ENCODE peak calls at places on chromosomes 5 and 9, in five cellular contexts. One of them, this sample, is unnamed.

GRCh38 chr5:146751054-146751453 is 127.5 kb downstream of the PPP2R2B start:
- DNase-seq in GM12865: no peak
- DNase-seq in OCI-LY7: no peak
- DNase-seq in fibroblast of mammary gland: no peak
- DNase-seq in cardiac fibroblast: no peak
- DNase-seq in this sample: no peak

GRCh38 chr5:139639619-139640431 is 8.3 kb upstream of the CXXC5 start:
- DNase-seq in GM12865: no peak
- DNase-seq in OCI-LY7: no peak
- DNase-seq in fibroblast of mammary gland: peak; percentile 43
- DNase-seq in cardiac fibroblast: peak; percentile 25
- DNase-seq in this sample: no peak

GRCh38 chr5:76771705-76772405 is 47.0 kb upstream of the F2RL1 start:
- DNase-seq in GM12865: no peak
- DNase-seq in OCI-LY7: no peak
- DNase-seq in fibroblast of mammary gland: peak; percentile 56
- DNase-seq in cardiac fibroblast: peak; percentile 54
- DNase-seq in this sample: peak; percentile 78

GRCh38 chr5:67287795-67288194 is 91.2 kb upstream of the CD180 start:
- DNase-seq in GM12865: no peak
- DNase-seq in OCI-LY7: no peak
- DNase-seq in fibroblast of mammary gland: peak; percentile 57
- DNase-seq in cardiac fibroblast: peak; percentile 47
- DNase-seq in this sample: peak; percentile 76

GRCh38 chr9:9299134-9299533 is 1313.7 kb downstream of the PTPRD start:
- DNase-seq in GM12865: no peak
- DNase-seq in OCI-LY7: no peak
- DNase-seq in fibroblast of mammary gland: no peak
- DNase-seq in cardiac fibroblast: no peak
- DNase-seq in this sample: no peak

GRCh38 chr5:96537386-96537785 is 104.3 kb upstream of the PCSK1 start:
- DNase-seq in GM12865: peak; percentile 5
- DNase-seq in OCI-LY7: no peak
- DNase-seq in fibroblast of mammary gland: peak; percentile 92
- DNase-seq in cardiac fibroblast: peak; percentile 96
- DNase-seq in this sample: peak; percentile 66

GRCh38 chr5:151556808-151557207 is 34.3 kb downstream of the FAT2 start:
- DNase-seq in GM12865: no peak
- DNase-seq in OCI-LY7: peak; percentile 4
- DNase-seq in fibroblast of mammary gland: no peak
- DNase-seq in cardiac fibroblast: no peak
- DNase-seq in this sample: no peak

GRCh38 chr5:76145945-76146344 is 62.8 kb downstream of the SV2C start:
- DNase-seq in GM12865: peak; percentile 68
- DNase-seq in OCI-LY7: peak; percentile 47
- DNase-seq in fibroblast of mammary gland: no peak
- DNase-seq in cardiac fibroblast: no peak
- DNase-seq in this sample: peak; percentile 1

GRCh38 chr5:173730610-173731302 is 114.3 kb upstream of the BOD1 start:
- DNase-seq in GM12865: no peak
- DNase-seq in OCI-LY7: no peak
- DNase-seq in fibroblast of mammary gland: no peak
- DNase-seq in cardiac fibroblast: no peak
- DNase-seq in this sample: no peak

GRCh38 chr5:151115272-151115905 is 34.6 kb upstream of the TNIP1 start:
- DNase-seq in GM12865: peak; percentile 71
- DNase-seq in OCI-LY7: peak; percentile 72
- DNase-seq in fibroblast of mammary gland: peak; percentile 52
- DNase-seq in cardiac fibroblast: peak; percentile 70
- DNase-seq in this sample: peak; percentile 66

GRCh38 chr9:109551651-109552050 is 53.5 kb upstream of the PTPN3 start:
- DNase-seq in GM12865: no peak
- DNase-seq in OCI-LY7: no peak
- DNase-seq in fibroblast of mammary gland: no peak
- DNase-seq in cardiac fibroblast: no peak
- DNase-seq in this sample: no peak

GRCh38 chr5:79263290-79263689 is 27.4 kb downstream of the JMY start:
- DNase-seq in GM12865: peak; percentile 87
- DNase-seq in OCI-LY7: peak; percentile 92
- DNase-seq in fibroblast of mammary gland: no peak
- DNase-seq in cardiac fibroblast: no peak
- DNase-seq in this sample: no peak

GRCh38 chr5:126339215-126339805 is 83.9 kb upstream of the GRAMD2B start:
- DNase-seq in GM12865: peak; percentile 69
- DNase-seq in OCI-LY7: peak; percentile 74
- DNase-seq in fibroblast of mammary gland: peak; percentile 80
- DNase-seq in cardiac fibroblast: peak; percentile 87
- DNase-seq in this sample: peak; percentile 78

GRCh38 chr5:16690243-16690839 is 73.5 kb upstream of the RETREG1 start:
- DNase-seq in GM12865: peak; percentile 37
- DNase-seq in OCI-LY7: peak; percentile 10
- DNase-seq in fibroblast of mammary gland: peak; percentile 54
- DNase-seq in cardiac fibroblast: peak; percentile 70
- DNase-seq in this sample: peak; percentile 68

GRCh38 chr5:159041754-159042153 is 58.0 kb downstream of the EBF1 start:
- DNase-seq in GM12865: no peak
- DNase-seq in OCI-LY7: no peak
- DNase-seq in fibroblast of mammary gland: no peak
- DNase-seq in cardiac fibroblast: peak; percentile 33
- DNase-seq in this sample: no peak

GRCh38 chr5:125746936-125747335 is 676.3 kb upstream of the GRAMD2B start:
- DNase-seq in GM12865: no peak
- DNase-seq in OCI-LY7: no peak
- DNase-seq in fibroblast of mammary gland: no peak
- DNase-seq in cardiac fibroblast: no peak
- DNase-seq in this sample: no peak

GRCh38 chr5:89327621-89328020 is 444.6 kb upstream of the MEF2C start:
- DNase-seq in GM12865: no peak
- DNase-seq in OCI-LY7: no peak
- DNase-seq in fibroblast of mammary gland: no peak
- DNase-seq in cardiac fibroblast: no peak
- DNase-seq in this sample: peak; percentile 90

GRCh38 chr5:24161559-24161958 is 483.2 kb downstream of the CDH10 start:
- DNase-seq in GM12865: no peak
- DNase-seq in OCI-LY7: no peak
- DNase-seq in fibroblast of mammary gland: peak; percentile 4
- DNase-seq in cardiac fibroblast: no peak
- DNase-seq in this sample: no peak

GRCh38 chr5:32934529-32934928 is 223.4 kb downstream of the NPR3 start:
- DNase-seq in GM12865: no peak
- DNase-seq in OCI-LY7: no peak
- DNase-seq in fibroblast of mammary gland: no peak
- DNase-seq in cardiac fibroblast: no peak
- DNase-seq in this sample: no peak

GRCh38 chr9:87270241-87271234 is 227.1 kb upstream of the DAPK1 start:
- DNase-seq in GM12865: no peak
- DNase-seq in OCI-LY7: no peak
- DNase-seq in fibroblast of mammary gland: peak; percentile 82
- DNase-seq in cardiac fibroblast: peak; percentile 70
- DNase-seq in this sample: peak; percentile 57

GRCh38 chr9:98057095-98057799 is 715 bp downstream of the NANS start:
- DNase-seq in GM12865: no peak
- DNase-seq in OCI-LY7: peak; percentile 37
- DNase-seq in fibroblast of mammary gland: peak; percentile 21
- DNase-seq in cardiac fibroblast: peak; percentile 18
- DNase-seq in this sample: peak; percentile 29

GRCh38 chr9:90830051-90830450 is 28.4 kb downstream of the SYK start:
- DNase-seq in GM12865: no peak
- DNase-seq in OCI-LY7: peak; percentile 51
- DNase-seq in fibroblast of mammary gland: no peak
- DNase-seq in cardiac fibroblast: no peak
- DNase-seq in this sample: no peak
- TF ChIP-seq CTCF in GM12865: peak; percentile 0
- TF ChIP-seq CTCF in OCI-LY7: peak; percentile 65
- TF ChIP-seq CTCF in fibroblast of mammary gland: no peak
- TF ChIP-seq CTCF in cardiac fibroblast: no peak
- TF ChIP-seq CTCF in this sample: no peak

DNA sequence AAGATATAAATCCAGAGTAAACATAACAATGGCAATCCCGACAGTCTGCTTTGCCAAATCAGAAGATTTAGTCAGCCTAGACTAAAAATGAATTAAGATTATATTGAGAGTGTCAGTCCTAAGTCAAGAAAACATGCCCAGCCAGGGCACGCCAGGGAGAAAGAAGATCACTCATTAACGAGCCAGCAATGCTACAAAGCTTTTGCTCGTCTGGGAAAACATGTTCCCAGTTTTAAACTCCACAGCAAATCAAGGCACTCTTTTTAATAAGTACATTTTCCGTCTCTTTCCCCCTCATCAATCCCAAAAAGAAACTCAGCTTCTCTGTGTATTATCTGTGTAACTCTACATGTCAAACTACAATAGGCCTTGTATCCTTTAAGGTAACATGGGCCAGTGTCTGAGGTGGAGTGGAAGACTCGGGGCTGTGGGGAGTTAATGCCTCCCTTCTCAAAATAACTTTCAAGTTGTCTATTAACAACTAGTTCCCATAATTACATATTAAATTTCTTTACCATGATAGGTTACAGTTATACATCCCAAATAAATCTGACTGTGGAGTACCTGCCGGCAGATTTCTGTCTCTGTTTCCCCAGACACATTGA is 40.9 kb downstream of the NFIB start:
- DNase-seq in GM12865: no peak
- DNase-seq in OCI-LY7: no peak
- DNase-seq in fibroblast of mammary gland: no peak
- DNase-seq in cardiac fibroblast: peak; percentile 19
- DNase-seq in this sample: no peak
- H3K4me3 ChIP-seq in GM12865: no peak overlapping the region
- H3K4me3 ChIP-seq in OCI-LY7: no peak overlapping the region
- H3K4me3 ChIP-seq in fibroblast of mammary gland: no peak overlapping the region
- H3K4me3 ChIP-seq in cardiac fibroblast: no peak overlapping the region
- H3K4me3 ChIP-seq in this sample: no peak overlapping the region

GRCh38 chr5:60686164-60686563 is 13.8 kb downstream of the DEPDC1B start:
- DNase-seq in GM12865: no peak
- DNase-seq in OCI-LY7: no peak
- DNase-seq in fibroblast of mammary gland: no peak
- DNase-seq in cardiac fibroblast: no peak
- DNase-seq in this sample: no peak

GRCh38 chr5:60685700-60686099 is 14.3 kb downstream of the DEPDC1B start:
- DNase-seq in GM12865: no peak
- DNase-seq in OCI-LY7: no peak
- DNase-seq in fibroblast of mammary gland: no peak
- DNase-seq in cardiac fibroblast: peak; percentile 18
- DNase-seq in this sample: peak; percentile 26

GRCh38 chr5:60688980-60689379 is 11.0 kb downstream of the DEPDC1B start:
- DNase-seq in GM12865: no peak
- DNase-seq in OCI-LY7: no peak
- DNase-seq in fibroblast of mammary gland: no peak
- DNase-seq in cardiac fibroblast: no peak
- DNase-seq in this sample: no peak

GRCh38 chr5:60685028-60685427 is 14.9 kb downstream of the DEPDC1B start:
- DNase-seq in GM12865: no peak
- DNase-seq in OCI-LY7: no peak
- DNase-seq in fibroblast of mammary gland: no peak
- DNase-seq in cardiac fibroblast: no peak
- DNase-seq in this sample: no peak

GRCh38 chr5:60687927-60688720 is 11.8 kb downstream of the DEPDC1B start:
- DNase-seq in GM12865: peak; percentile 65
- DNase-seq in OCI-LY7: no peak
- DNase-seq in fibroblast of mammary gland: peak; percentile 76
- DNase-seq in cardiac fibroblast: peak; percentile 73
- DNase-seq in this sample: peak; percentile 51
- TF ChIP-seq CTCF in GM12865: peak; percentile 47
- TF ChIP-seq CTCF in OCI-LY7: peak; percentile 28
- TF ChIP-seq CTCF in fibroblast of mammary gland: peak; percentile 60
- TF ChIP-seq CTCF in cardiac fibroblast: peak; percentile 55
- TF ChIP-seq CTCF in this sample: peak; percentile 56

DNA sequence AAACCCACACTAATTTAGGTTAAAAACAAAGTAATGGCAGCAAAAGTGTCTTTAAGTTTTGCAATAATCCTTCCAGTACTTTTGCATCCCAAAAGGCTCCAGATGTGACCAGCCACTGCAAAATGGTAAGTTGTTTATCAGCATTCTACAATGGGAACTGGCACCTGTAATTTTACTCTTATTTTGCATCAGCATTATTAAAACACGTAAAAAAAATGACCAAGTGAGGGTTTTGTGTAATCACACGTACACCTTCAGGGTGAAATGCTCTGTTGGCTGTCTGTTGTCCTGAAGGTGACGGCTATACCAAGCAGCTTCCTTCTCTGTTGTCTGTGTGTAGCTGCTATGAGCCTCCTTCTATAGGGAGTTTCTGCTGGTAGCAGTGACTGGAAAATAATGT is 36.9 kb upstream of the SSBP2 start:
- DNase-seq in GM12865: no peak
- DNase-seq in OCI-LY7: peak; percentile 80
- DNase-seq in fibroblast of mammary gland: peak; percentile 87
- DNase-seq in cardiac fibroblast: peak; percentile 84
- DNase-seq in this sample: peak; percentile 86
- H3K4me3 ChIP-seq in GM12865: no peak overlapping the region
- H3K4me3 ChIP-seq in OCI-LY7: peak overlapping the region; percentile 20
- H3K4me3 ChIP-seq in fibroblast of mammary gland: no peak overlapping the region
- H3K4me3 ChIP-seq in cardiac fibroblast: no peak overlapping the region
- H3K4me3 ChIP-seq in this sample: no peak overlapping the region

GRCh38 chr9:106862946-106863740 is at the start of gene ZNF462:
- DNase-seq in GM12865: no peak
- DNase-seq in OCI-LY7: peak; percentile 2
- DNase-seq in fibroblast of mammary gland: peak; percentile 75
- DNase-seq in cardiac fibroblast: peak; percentile 84
- DNase-seq in this sample: peak; percentile 80
- TF ChIP-seq CTCF in GM12865: no peak
- TF ChIP-seq CTCF in OCI-LY7: no peak
- TF ChIP-seq CTCF in fibroblast of mammary gland: no peak
- TF ChIP-seq CTCF in cardiac fibroblast: no peak
- TF ChIP-seq CTCF in this sample: no peak

DNA sequence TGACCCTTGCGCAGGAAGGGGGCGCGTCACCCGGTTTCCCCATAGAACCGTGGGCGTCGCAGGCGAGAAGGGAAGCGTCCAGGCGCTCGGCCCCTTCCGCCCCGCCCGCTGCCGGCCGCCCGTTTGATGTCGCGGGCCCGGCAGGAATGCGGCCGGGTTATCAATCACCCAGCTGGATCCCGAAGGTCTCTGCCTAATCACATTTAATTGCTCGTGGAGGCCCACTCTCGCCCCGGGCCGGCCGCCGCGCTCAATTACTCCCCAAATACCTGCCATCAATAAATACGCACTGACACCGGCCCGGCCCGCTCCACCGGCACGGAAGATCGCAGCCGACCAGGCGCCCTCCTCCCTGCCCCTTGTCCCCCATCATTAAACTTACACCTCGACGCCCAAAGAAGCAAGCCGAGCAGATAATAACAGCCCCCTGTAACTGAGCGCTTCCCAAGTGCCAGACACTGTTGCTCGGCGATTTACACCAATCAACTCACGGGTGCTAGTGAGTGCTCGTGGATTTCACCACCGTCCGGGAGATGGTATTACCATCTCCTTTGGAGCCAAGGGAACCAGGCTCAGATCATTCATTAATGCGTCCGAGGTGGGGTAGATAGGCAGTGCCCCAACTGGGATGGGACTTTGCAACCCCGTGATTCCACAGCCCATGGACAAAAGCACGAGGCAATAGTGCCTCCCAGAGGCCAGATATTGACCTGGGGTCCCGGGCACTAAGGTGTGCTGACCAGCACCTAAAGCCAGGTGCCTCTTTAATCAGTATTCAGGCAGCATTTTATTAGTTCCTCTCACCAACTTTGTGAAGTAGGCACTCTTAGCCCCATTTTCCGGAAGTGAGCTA is 11.3 kb downstream of the MSX2 start:
- DNase-seq in GM12865: no peak
- DNase-seq in OCI-LY7: no peak
- DNase-seq in fibroblast of mammary gland: no peak
- DNase-seq in cardiac fibroblast: no peak
- DNase-seq in this sample: peak; percentile 28
- H3K4me3 ChIP-seq in GM12865: no peak overlapping the region
- H3K4me3 ChIP-seq in OCI-LY7: no peak overlapping the region
- H3K4me3 ChIP-seq in fibroblast of mammary gland: no peak overlapping the region
- H3K4me3 ChIP-seq in cardiac fibroblast: no peak overlapping the region
- H3K4me3 ChIP-seq in this sample: peak overlapping the region; percentile 54

GRCh38 chr9:36980148-36980974 is 53.7 kb downstream of the PAX5 start:
- DNase-seq in GM12865: peak; percentile 42
- DNase-seq in OCI-LY7: peak; percentile 61
- DNase-seq in fibroblast of mammary gland: no peak
- DNase-seq in cardiac fibroblast: no peak
- DNase-seq in this sample: no peak
- TF ChIP-seq CTCF in GM12865: peak; percentile 22
- TF ChIP-seq CTCF in OCI-LY7: peak; percentile 75
- TF ChIP-seq CTCF in fibroblast of mammary gland: no peak
- TF ChIP-seq CTCF in cardiac fibroblast: no peak
- TF ChIP-seq CTCF in this sample: peak; percentile 8